ENCODE peak calls at places on chromosome 17, in eight cellular contexts. A is hepatocyte; U is tibial nerve; X is body of pancreas; K is fibroblast of lung; T is IMR-90; S is PC-3; H is naive thymus-derived CD4-positive, alpha-beta T cell. Y is an unnamed sample. For H3K36me3, the result is how much of the 10 kb centered on the place peaks cover.

GRCh38 chr17:77836557-77837041 is 121.9 kb upstream of the TNRC6C start:
- DNase-seq in U (no peak), T (peak), K (peak), H (no peak), A (no peak), S (peak), X (peak), Y (peak)

GRCh38 chr17:30332057-30332542 is 1.8 kb downstream of the TMIGD1 start:
- DNase-seq in T (peak), H (peak), U (no peak), A (peak), K (peak), S (peak), X (no peak), Y (no peak)

GRCh38 chr17:15941781-15942180 is 3.1 kb upstream of the ADORA2B start:
- DNase-seq in X (no peak), H (no peak), A (no peak), U (no peak), S (peak), K (no peak), T (no peak), Y (no peak)

GRCh38 chr17:81429813-81430510 is 34.7 kb downstream of the BAHCC1 start:
- DNase-seq in U (no peak), X (peak), S (no peak), T (no peak), A (peak), K (peak), H (no peak), Y (peak)

GRCh38 chr17:8965394-8966168 is at the start of gene PIK3R5:
- DNase-seq in S (no peak), U (no peak), H (peak), T (no peak), X (peak), A (peak), K (no peak), Y (no peak)

GRCh38 chr17:80659651-80660050 is 115.0 kb downstream of the RPTOR start:
- DNase-seq in S (no peak), U (no peak), A (no peak), K (no peak), H (no peak), X (no peak), T (no peak), Y (no peak)

GRCh38 chr17:79970576-79971068 is 65.0 kb downstream of the TBC1D16 start:
- DNase-seq in T (peak), A (peak), H (peak), S (peak), X (peak), K (peak), U (no peak), Y (no peak)

GRCh38 chr17:83173997-83174858 is 94.8 kb downstream of the METRNL start:
- DNase-seq in H (no peak), K (no peak), X (peak), S (peak), T (peak), U (peak), A (peak), Y (no peak)

GRCh38 chr17:61700252-61700651 is 109.2 kb upstream of the NACA2 start:
- DNase-seq in U (no peak), X (no peak), S (no peak), K (peak), H (no peak), T (no peak), A (no peak), Y (no peak)

GRCh38 chr17:1992541-1992940 is 32.6 kb downstream of the RTN4RL1 start:
- DNase-seq in T (no peak), X (no peak), K (no peak), S (no peak), H (no peak), A (no peak), U (no peak), Y (no peak)

GRCh38 chr17:7579001-7579838 is at the start of gene CD68:
- DNase-seq in S (peak), H (no peak), K (peak), A (peak), T (peak), X (peak), U (peak), Y (peak)

GRCh38 chr17:82668631-82669099 is 20.4 kb upstream of the WDR45B start:
- DNase-seq in H (peak), X (peak), T (peak), U (no peak), A (peak), K (peak), S (peak), Y (peak)

GRCh38 chr17:50514936-50515702 is 6.9 kb downstream of the MYCBPAP start:
- DNase-seq in U (peak), K (no peak), S (no peak), H (no peak), A (no peak), X (peak), T (no peak), Y (no peak)

GRCh38 chr17:76726231-76726765 is at the start of gene JMJD6:
- DNase-seq in S (peak), U (peak), T (peak), H (peak), K (peak), A (peak), X (peak), Y (peak)

GRCh38 chr17:80837711-80838110 is 153.9 kb upstream of the CHMP6 start:
- DNase-seq in H (no peak), T (no peak), S (no peak), K (no peak), A (no peak), U (no peak), X (no peak), Y (no peak)

GRCh38 chr17:19021622-19022083 is 17.1 kb upstream of the FAM83G start:
- DNase-seq in S (no peak), K (no peak), X (no peak), T (no peak), U (no peak), A (no peak), H (no peak), Y (peak)

GRCh38 chr17:47725446-47726109 is 7.5 kb upstream of the TBX21 start:
- DNase-seq in H (no peak), K (no peak), X (no peak), A (no peak), T (no peak), U (no peak), S (no peak), Y (no peak)

GRCh38 chr17:36740157-36740556 is 138.8 kb downstream of the MRM1 start:
- DNase-seq in A (no peak), K (no peak), X (no peak), T (no peak), S (no peak), H (no peak), U (no peak), Y (no peak)

GRCh38 chr17:77266891-77267341 is 126.1 kb downstream of the SEC14L1 start:
- DNase-seq in S (no peak), X (no peak), T (peak), H (no peak), U (no peak), A (no peak), K (peak), Y (no peak)

GRCh38 chr17:49445561-49445960 is 30.9 kb upstream of the PHB1 start:
- DNase-seq in T (no peak), S (no peak), H (no peak), X (no peak), U (no peak), K (no peak), A (no peak), Y (no peak)

GRCh38 chr17:49035470-49036269 is 38.5 kb downstream of the IGF2BP1 start:
- DNase-seq in A (peak), X (peak), S (peak), T (peak), U (peak), H (no peak), K (peak), Y (peak)

GRCh38 chr17:1239210-1239609 is 31.0 kb upstream of the BHLHA9 start:
- DNase-seq in X (no peak), H (peak), A (no peak), U (no peak), K (no peak), S (no peak), T (peak), Y (no peak)

GRCh38 chr17:35713069-35713728 is 18.2 kb upstream of the RASL10B start:
- DNase-seq in T (peak), X (peak), S (no peak), U (peak), K (peak), A (no peak), H (no peak), Y (no peak)

GRCh38 chr17:13940858-13941665 is 128.2 kb upstream of the COX10 start:
- DNase-seq in T (peak), A (no peak), K (peak), S (peak), H (no peak), X (no peak), U (no peak), Y (peak)

GRCh38 chr17:81069084-81069645 is 34.2 kb downstream of the BAIAP2 start:
- DNase-seq in T (no peak), H (no peak), U (no peak), K (no peak), A (no peak), S (no peak), X (peak), Y (no peak)

GRCh38 chr17:60260540-60260939 is 110.8 kb downstream of the CA4 start:
- DNase-seq in A (no peak), X (no peak), S (no peak), U (no peak), H (no peak), T (no peak), K (no peak), Y (no peak)

GRCh38 chr17:6232768-6233130 is 162.6 kb downstream of the WSCD1 start:
- DNase-seq in X (no peak), H (no peak), S (no peak), U (no peak), K (no peak), A (no peak), T (no peak), Y (no peak)

GRCh38 chr17:11948791-11949190 is 48.5 kb downstream of the ZNF18 start:
- DNase-seq in S (peak), X (peak), K (peak), H (no peak), A (peak), U (peak), T (peak), Y (peak)

GRCh38 chr17:81081217-81081616 is 46.3 kb downstream of the BAIAP2 start:
- DNase-seq in X (no peak), S (no peak), K (no peak), T (no peak), U (no peak), H (no peak), A (no peak), Y (no peak)

GRCh38 chr17:34909040-34909439 is 52.2 kb downstream of the CCT6B start:
- DNase-seq in T (no peak), A (no peak), S (no peak), U (no peak), K (no peak), H (no peak), X (no peak), Y (no peak)

GRCh38 chr17:16141685-16142084 is 73.6 kb downstream of the NCOR1 start:
- DNase-seq in U (no peak), A (no peak), X (peak), K (no peak), S (no peak), T (no peak), H (no peak), Y (no peak)

GRCh38 chr17:68627956-68628355 is 26.8 kb upstream of the FAM20A start:
- DNase-seq in U (no peak), S (peak), K (no peak), X (no peak), A (no peak), H (no peak), T (no peak), Y (no peak)

GRCh38 chr17:67376509-67376891 is 581 bp upstream of the PITPNC1 start:
- DNase-seq in X (peak), U (peak), T (peak), A (peak), S (peak), K (peak), H (no peak), Y (no peak)

GRCh38 chr17:48608921-48609505 is 1.8 kb downstream of the HOXB7 start:
- DNase-seq in A (no peak), S (no peak), T (no peak), H (no peak), U (no peak), K (no peak), X (no peak), Y (no peak)

GRCh38 chr17:20059728-20060188 is 50.6 kb downstream of the SPECC1 start:
- DNase-seq in U (no peak), S (peak), A (no peak), T (peak), X (no peak), K (peak), H (no peak), Y (no peak)

GRCh38 chr17:20068445-20068844 is 59.3 kb downstream of the SPECC1 start:
- DNase-seq in K (no peak), U (no peak), H (no peak), X (no peak), T (no peak), S (no peak), A (no peak), Y (no peak)

GRCh38 chr17:20066253-20066652 is 57.1 kb downstream of the SPECC1 start:
- DNase-seq in U (peak), K (peak), T (peak), H (no peak), S (peak), X (peak), A (peak), Y (peak)

GRCh38 chr17:20063665-20064648 is 54.8 kb downstream of the SPECC1 start:
- DNase-seq in T (peak), H (no peak), U (peak), A (peak), K (peak), X (peak), S (peak), Y (peak)
- H3K4me3 ChIP-seq in T (no peak), H (no peak), U (no peak), A (no peak), K (peak), X (no peak), S (peak), Y (no peak)

GRCh38 chr17:75270966-75271232 is at the start of gene MIF4GD:
- DNase-seq in S (no peak), A (peak), X (no peak), H (no peak), U (no peak), T (peak), K (no peak), Y (no peak)
- H3K36me3 ChIP-seq in S (under half), A (under half), X (under half), H (under half), U (under half), T (under half), K (under half), Y (under half)

GRCh38 chr17:4858880-4859260 is 25.7 kb downstream of the MINK1 start:
- DNase-seq in A (no peak), U (no peak), H (no peak), S (peak), X (peak), T (peak), K (no peak), Y (peak)
- H3K4me3 ChIP-seq in A (no peak), U (no peak), H (no peak), S (no peak), X (no peak), T (no peak), K (no peak), Y (no peak)

DNA sequence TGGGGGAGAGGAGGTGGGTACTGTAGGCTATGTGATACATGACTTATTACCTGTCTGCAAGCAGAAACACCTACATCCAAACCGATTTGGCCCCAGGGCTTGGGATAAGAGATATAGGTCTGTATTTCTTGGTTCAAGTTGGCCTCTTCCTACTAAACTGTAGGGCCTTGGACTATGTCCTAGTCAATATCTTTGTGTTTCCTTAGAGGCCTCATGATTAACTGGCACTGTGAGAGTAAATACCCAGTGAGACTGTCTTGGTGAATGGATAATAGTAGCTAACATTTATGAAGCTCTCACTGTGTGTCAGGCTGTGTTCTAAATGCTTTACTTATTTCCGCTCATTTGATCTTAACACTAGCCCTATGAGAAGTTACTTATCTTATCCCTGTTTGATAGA is 70.0 kb downstream of the MSI2 start:
- DNase-seq in K (no peak), A (peak), H (no peak), X (no peak), S (no peak), U (no peak), T (no peak), Y (no peak)
- H3K36me3 ChIP-seq in K (under half), A (under half), H (under half), X (under half), S (under half), U (under half), T (under half), Y (under half)

GRCh38 chr17:39979021-39979660 is 1.5 kb upstream of the PSMD3 start:
- DNase-seq in S (peak), X (no peak), K (peak), H (no peak), U (no peak), T (peak), A (peak), Y (peak)

GRCh38 chr17:39981207-39982068 is 831 bp downstream of the PSMD3 start:
- DNase-seq in X (no peak), T (no peak), U (no peak), K (no peak), H (no peak), S (no peak), A (peak), Y (peak)

GRCh38 chr17:39979865-39980401 is 674 bp upstream of the PSMD3 start:
- DNase-seq in T (peak), X (peak), U (no peak), S (no peak), K (no peak), A (peak), H (no peak), Y (peak)

GRCh38 chr17:39980402-39981206 is at the start of gene PSMD3:
- DNase-seq in A (peak), X (peak), S (peak), U (peak), H (peak), T (peak), K (peak), Y (peak)

DNA sequence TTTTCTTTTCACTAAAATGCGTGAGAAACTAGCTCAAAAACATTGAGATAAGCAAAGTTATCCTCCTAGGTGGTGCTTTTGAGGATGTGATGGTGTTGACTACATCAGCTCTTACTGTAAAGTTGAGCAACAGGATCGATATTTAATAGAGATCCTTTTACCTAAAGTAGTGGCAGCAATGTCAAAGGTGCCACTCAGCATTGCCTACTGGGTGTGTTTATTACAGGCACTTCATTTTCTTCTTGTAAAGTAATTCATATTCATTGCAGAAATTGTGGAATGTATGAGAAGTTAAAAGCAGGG is 1.4 kb downstream of the PSMD3 start:
- DNase-seq in U (no peak), A (no peak), K (no peak), T (no peak), X (no peak), H (no peak), S (no peak), Y (no peak)
- H3K4me3 ChIP-seq in U (peak), A (peak), K (peak), T (peak), X (peak), H (peak), S (peak), Y (peak)

DNA sequence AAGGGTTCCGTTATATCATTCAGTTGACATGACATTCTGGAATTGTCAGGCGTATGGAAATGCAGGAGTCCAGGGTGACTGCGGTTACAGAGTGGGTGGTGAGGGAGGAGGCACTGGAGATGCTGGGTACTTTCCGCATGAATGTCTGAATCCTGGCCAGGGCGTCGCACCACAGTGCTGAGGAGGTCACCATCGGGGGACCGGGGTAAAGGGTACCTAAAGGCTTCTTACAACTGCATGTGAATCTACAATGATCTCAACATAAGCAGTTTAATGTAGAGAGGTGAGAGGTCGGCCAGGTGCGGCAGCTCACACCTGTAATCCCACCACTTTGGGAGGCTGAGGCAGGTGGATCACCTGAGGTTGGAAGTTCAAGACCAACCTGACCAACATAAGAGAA is 34.3 kb downstream of the USP22 start:
- DNase-seq in S (no peak), K (no peak), X (no peak), H (no peak), A (no peak), U (no peak), T (no peak), Y (no peak)
- H3K36me3 ChIP-seq in S (half or more), K (under half), X (under half), H (half or more), A (under half), U (half or more), T (half or more), Y (half or more)

GRCh38 chr17:17446666-17447155 is 30.1 kb upstream of the MED9 start:
- DNase-seq in A (no peak), T (no peak), H (no peak), K (no peak), S (no peak), X (no peak), U (no peak), Y (no peak)

GRCh38 chr17:17448076-17448475 is 28.7 kb upstream of the MED9 start:
- DNase-seq in X (no peak), A (no peak), T (no peak), S (no peak), K (no peak), H (no peak), U (no peak), Y (no peak)

GRCh38 chr17:17445925-17446665 is 30.7 kb upstream of the MED9 start:
- DNase-seq in U (peak), S (peak), X (peak), T (peak), H (no peak), A (peak), K (peak), Y (peak)

GRCh38 chr17:17448723-17449122 is 28.1 kb upstream of the MED9 start:
- DNase-seq in K (no peak), U (no peak), S (no peak), H (no peak), A (no peak), T (no peak), X (no peak), Y (no peak)

GRCh38 chr17:17447264-17447663 is 29.5 kb upstream of the MED9 start:
- DNase-seq in S (no peak), K (no peak), H (no peak), U (no peak), T (no peak), X (no peak), A (no peak), Y (no peak)
- H3K4me3 ChIP-seq in S (no peak), K (no peak), H (no peak), U (no peak), T (no peak), X (no peak), A (no peak), Y (no peak)

Y was measured in MG63.